ENCODE peak calls at places on chromosome 22, in seven cellular contexts. R is activated effector memory CD4-positive, alpha-beta T cell treated with Interleukin-2 at 50 U/mL for 16 hours; T is T-helper 1 cell; D is cardiac septum; V is GM12865; C is astrocyte; M is HuH-7. O is an unnamed sample.

GRCh38 chr22:47158457-47158856 is 396.0 kb downstream of the TBC1D22A start:
- DNase-seq in M (no peak), D (no peak), R (no peak), C (no peak), T (no peak), V (no peak), O (no peak)

GRCh38 chr22:23527971-23528740 is 51.9 kb downstream of the IGLL1 start:
- DNase-seq in T (no peak), V (no peak), C (no peak), M (no peak), R (no peak), D (no peak), O (peak)

GRCh38 chr22:38305481-38306448 is 11.5 kb downstream of the CSNK1E start:
- DNase-seq in M (no peak), T (no peak), R (no peak), V (peak), D (no peak), C (peak), O (no peak)

GRCh38 chr22:31250740-31251330 is 38.7 kb downstream of the LIMK2 start:
- DNase-seq in R (no peak), C (no peak), D (peak), M (peak), V (no peak), T (no peak), O (no peak)

GRCh38 chr22:30010789-30011405 is 69.4 kb upstream of the HORMAD2 start:
- DNase-seq in R (no peak), C (no peak), V (no peak), M (no peak), T (no peak), D (no peak), O (no peak)

GRCh38 chr22:22933807-22934542 is 46.4 kb downstream of the IGLL5 start:
- DNase-seq in M (no peak), T (no peak), C (no peak), V (peak), R (no peak), D (no peak), O (no peak)

GRCh38 chr22:42646569-42647525 is 2.3 kb downstream of the CYB5R3 start:
- DNase-seq in R (no peak), T (no peak), M (no peak), D (peak), V (no peak), C (peak), O (peak)

GRCh38 chr22:31530816-31531180 is 34.5 kb downstream of the SFI1 start:
- DNase-seq in V (no peak), R (no peak), M (no peak), T (no peak), C (peak), D (no peak), O (no peak)

GRCh38 chr22:27391092-27391770 is 410.3 kb downstream of the MN1 start:
- DNase-seq in M (no peak), C (peak), D (no peak), T (no peak), V (no peak), R (no peak), O (no peak)

GRCh38 chr22:39177456-39177775 is 24.9 kb upstream of the CBX7 start:
- DNase-seq in V (no peak), C (no peak), T (no peak), M (no peak), D (no peak), R (no peak), O (no peak)

GRCh38 chr22:42188808-42189447 is 58.3 kb upstream of the CYP2D6 start:
- DNase-seq in V (no peak), R (no peak), T (no peak), C (peak), M (no peak), D (no peak), O (no peak)

GRCh38 chr22:39432361-39432811 is 24.4 kb upstream of the MGAT3 start:
- DNase-seq in D (no peak), T (no peak), C (no peak), R (no peak), V (no peak), M (no peak), O (no peak)

GRCh38 chr22:29670615-29671014 is 49.2 kb upstream of the CABP7 start:
- DNase-seq in D (no peak), M (no peak), C (no peak), V (no peak), T (no peak), R (no peak), O (no peak)

GRCh38 chr22:32926600-32926999 is 125.1 kb downstream of the TIMP3 start:
- DNase-seq in T (no peak), R (no peak), D (no peak), V (peak), C (no peak), M (peak), O (no peak)

GRCh38 chr22:17580461-17581031 is 17.2 kb downstream of the SLC25A18 start:
- DNase-seq in D (no peak), C (peak), T (no peak), V (no peak), R (no peak), M (no peak), O (no peak)

GRCh38 chr22:49977578-49977977 is 17.0 kb downstream of the PIM3 start:
- DNase-seq in T (no peak), R (no peak), M (no peak), D (peak), V (no peak), C (no peak), O (peak)

GRCh38 chr22:28123989-28124766 is 205.1 kb upstream of the PITPNB start:
- DNase-seq in M (no peak), R (no peak), T (no peak), C (no peak), D (no peak), V (no peak), O (no peak)

GRCh38 chr22:46262449-46263207 is 515 bp downstream of the PKDREJ start:
- DNase-seq in R (no peak), M (no peak), C (peak), T (peak), D (peak), V (no peak), O (peak)

GRCh38 chr22:31139866-31140716 is at the start of gene PLA2G3:
- DNase-seq in V (no peak), D (peak), T (no peak), R (no peak), M (peak), C (peak), O (peak)

GRCh38 chr22:26857169-26857568 is 199.8 kb downstream of the MIAT start:
- DNase-seq in R (no peak), T (no peak), M (no peak), D (no peak), C (no peak), V (no peak), O (no peak)

GRCh38 chr22:48592066-48592345 is 1235.7 kb downstream of the BRD1 start:
- DNase-seq in D (no peak), C (no peak), M (no peak), R (no peak), V (no peak), T (no peak), O (no peak)

GRCh38 chr22:47547881-47548630 is 785.6 kb downstream of the TBC1D22A start:
- DNase-seq in V (no peak), C (no peak), D (no peak), R (no peak), T (no peak), M (no peak), O (no peak)

GRCh38 chr22:49638788-49639187 is 188.9 kb downstream of the BRD1 start:
- DNase-seq in D (no peak), C (peak), M (no peak), V (no peak), T (no peak), R (no peak), O (no peak)

GRCh38 chr22:18060646-18061620 is 16.9 kb upstream of the PEX26 start:
- DNase-seq in M (peak), C (peak), T (no peak), V (no peak), R (no peak), D (no peak), O (peak)

GRCh38 chr22:19422440-19423301 is 8.9 kb downstream of the HIRA start:
- DNase-seq in R (no peak), T (no peak), C (no peak), M (no peak), V (no peak), D (no peak), O (no peak)

GRCh38 chr22:26825960-26826359 is 168.6 kb downstream of the MIAT start:
- DNase-seq in C (no peak), D (peak), M (no peak), T (no peak), V (no peak), R (no peak), O (no peak)

GRCh38 chr22:43228330-43228729 is 41.4 kb upstream of the TTLL12 start:
- DNase-seq in M (peak), D (no peak), R (no peak), V (peak), C (no peak), T (no peak), O (no peak)